ENCODE peak calls at places on chromosome 7, in six cellular contexts. F is neural progenitor cell; H is fibroblast of pulmonary artery; Q is GF-D8; L is activated naive CD4-positive, alpha-beta T cell treated with anti-CD3 and anti-CD28 coated beads, Interleukin-2, amount 50 U/mL, for 72 hours; K is CD4-positive, alpha-beta T cell. S is an unnamed sample.

GRCh38 chr7:132656846-132657776 is 80.8 kb upstream of the PLXNA4 start:
- DNase-seq in F (peak; percentile 38), H (peak; percentile 30), Q (peak; percentile 17), L (no peak), K (no peak), S (peak; percentile 71)

GRCh38 chr7:114820993-114821945 is 100.6 kb upstream of the MDFIC start:
- DNase-seq in F (no peak), H (peak; percentile 56), Q (no peak), L (no peak), K (no peak), S (no peak)

GRCh38 chr7:30225863-30226361 is 58.5 kb upstream of the ZNRF2 start:
- DNase-seq in F (no peak), H (peak; percentile 55), Q (peak; percentile 94), L (no peak), K (no peak), S (no peak)

GRCh38 chr7:18778594-18778993 is 283.0 kb downstream of the HDAC9 start:
- DNase-seq in F (no peak), H (peak; percentile 58), Q (no peak), L (no peak), K (no peak), S (no peak)

GRCh38 chr7:46786221-46786951 is 795.5 kb downstream of the TNS3 start:
- DNase-seq in F (no peak), H (no peak), Q (no peak), L (no peak), K (no peak), S (peak; percentile 49)

GRCh38 chr7:82105463-82105862 is 335.6 kb upstream of the HGF start:
- DNase-seq in F (no peak), H (peak; percentile 79), Q (no peak), L (no peak), K (no peak), S (no peak)

GRCh38 chr7:3691478-3692151 is 390.6 kb downstream of the SDK1 start:
- DNase-seq in F (peak; percentile 39), H (no peak), Q (no peak), L (no peak), K (no peak), S (no peak)

GRCh38 chr7:2894118-2894940 is 50.2 kb upstream of the GNA12 start:
- DNase-seq in F (no peak), H (no peak), Q (no peak), L (peak; percentile 74), K (peak; percentile 28), S (no peak)

GRCh38 chr7:155669717-155670505 is 25.4 kb downstream of the RBM33 start:
- DNase-seq in F (no peak), H (peak; percentile 45), Q (no peak), L (no peak), K (no peak), S (peak; percentile 82)

GRCh38 chr7:28572321-28573058 is 160.2 kb downstream of the CREB5 start:
- DNase-seq in F (peak; percentile 13), H (no peak), Q (no peak), L (no peak), K (no peak), S (no peak)

GRCh38 chr7:135178364-135178763 is 7.9 kb upstream of the CYREN start:
- DNase-seq in F (no peak), H (no peak), Q (no peak), L (no peak), K (no peak), S (no peak)

GRCh38 chr7:116801092-116801710 is 61.2 kb upstream of the CAPZA2 start:
- DNase-seq in F (no peak), H (peak; percentile 60), Q (no peak), L (no peak), K (no peak), S (no peak)

GRCh38 chr7:125670926-125671572 is 741.4 kb upstream of the POT1 start:
- DNase-seq in F (peak; percentile 50), H (peak; percentile 60), Q (no peak), L (no peak), K (no peak), S (no peak)

GRCh38 chr7:140005754-140006503 is 56.8 kb downstream of the PARP12 start:
- DNase-seq in F (peak; percentile 68), H (peak; percentile 56), Q (no peak), L (no peak), K (no peak), S (peak; percentile 96)

GRCh38 chr7:80095545-80095944 is 39.1 kb upstream of the GNAI1 start:
- DNase-seq in F (no peak), H (peak; percentile 52), Q (no peak), L (no peak), K (no peak), S (no peak)

GRCh38 chr7:111752022-111752582 is 189.8 kb upstream of the IMMP2L start:
- DNase-seq in F (peak; percentile 76), H (peak; percentile 78), Q (no peak), L (peak; percentile 76), K (peak; percentile 30), S (peak; percentile 89)

GRCh38 chr7:21717323-21717722 is 174.5 kb downstream of the DNAH11 start:
- DNase-seq in F (no peak), H (no peak), Q (no peak), L (no peak), K (no peak), S (no peak)

GRCh38 chr7:133560900-133561299 is 308.0 kb downstream of the EXOC4 start:
- DNase-seq in F (no peak), H (no peak), Q (no peak), L (no peak), K (no peak), S (no peak)

GRCh38 chr7:6200971-6201370 is 71.5 kb downstream of the CYTH3 start:
- DNase-seq in F (no peak), H (no peak), Q (no peak), L (no peak), K (no peak), S (no peak)

GRCh38 chr7:332646-333398 is 42.9 kb downstream of the FOXL3 start:
- DNase-seq in F (peak; percentile 88), H (peak; percentile 64), Q (no peak), L (peak; percentile 97), K (peak; percentile 92), S (peak; percentile 96)

GRCh38 chr7:129101746-129102145 is 42.8 kb upstream of the TSPAN33 start:
- DNase-seq in F (no peak), H (no peak), Q (no peak), L (no peak), K (no peak), S (no peak)

GRCh38 chr7:26995664-26996063 is 100.1 kb downstream of the HOXA1 start:
- DNase-seq in F (no peak), H (no peak), Q (no peak), L (no peak), K (no peak), S (no peak)

GRCh38 chr7:132742152-132742551 is 165.9 kb upstream of the PLXNA4 start:
- DNase-seq in F (no peak), H (peak; percentile 96), Q (no peak), L (no peak), K (no peak), S (no peak)

GRCh38 chr7:132966731-132967130 is 115.2 kb downstream of the CHCHD3 start:
- DNase-seq in F (no peak), H (no peak), Q (no peak), L (no peak), K (no peak), S (no peak)

GRCh38 chr7:155848691-155849690 is 36.7 kb upstream of the SHH start:
- DNase-seq in F (no peak), H (no peak), Q (no peak), L (no peak), K (no peak), S (peak; percentile 34)

GRCh38 chr7:29987083-29987482 is 2.5 kb downstream of the SCRN1 start:
- DNase-seq in F (no peak), H (peak; percentile 34), Q (no peak), L (no peak), K (no peak), S (no peak)

GRCh38 chr7:22563621-22564241 is 63.7 kb upstream of the STEAP1B start:
- DNase-seq in F (peak; percentile 36), H (no peak), Q (no peak), L (peak; percentile 51), K (no peak), S (peak; percentile 79)

GRCh38 chr7:24175603-24176002 is 108.4 kb upstream of the NPY start:
- DNase-seq in F (peak; percentile 34), H (no peak), Q (no peak), L (no peak), K (no peak), S (no peak)

S was measured in endodermal cell.